ENCODE peak calls at places on chromosomes 5 and 9, in six cellular contexts. E is K562, I is GM12878, O is H1, H is A549, A is HepG2. K is an unnamed sample.
A peak's percentile ranks its signal among the peaks of the same experiment; 100 is the strongest.

GRCh38 chr9:33946779-33947535 is 101.7 kb downstream of the UBAP2 start:
- DNase-seq in H (no peak), I (no peak), E (no peak), A (no peak), O (no peak), K (no peak)

GRCh38 chr9:105355810-105356209 is 92.0 kb upstream of the FSD1L start:
- DNase-seq in E (no peak), O (no peak), I (peak; percentile 5), A (no peak), H (no peak), K (no peak)

GRCh38 chr5:118033686-118034338 is 954.5 kb downstream of the DTWD2 start:
- DNase-seq in I (no peak), A (no peak), H (no peak), E (no peak), O (no peak), K (no peak)

GRCh38 chr5:172731286-172732073 is 39.5 kb downstream of the DUSP1 start:
- DNase-seq in A (peak; percentile 79), I (no peak), O (no peak), H (peak; percentile 53), E (no peak), K (no peak)

GRCh38 chr5:153223376-153223775 is 267.1 kb upstream of the GRIA1 start:
- DNase-seq in O (no peak), E (no peak), I (no peak), H (no peak), A (no peak), K (no peak)

GRCh38 chr5:73311291-73312110 is 137.1 kb downstream of the FOXD1 start:
- DNase-seq in A (no peak), I (no peak), O (no peak), H (no peak), E (no peak), K (no peak)

GRCh38 chr9:114853071-114853865 is 47.4 kb upstream of the TNFSF15 start:
- DNase-seq in H (no peak), O (no peak), E (no peak), I (no peak), A (no peak), K (no peak)

GRCh38 chr9:85347541-85347940 is 394.2 kb downstream of the AGTPBP1 start:
- DNase-seq in I (no peak), H (no peak), E (no peak), A (no peak), O (no peak), K (no peak)

GRCh38 chr5:74433255-74434123 is 207.0 kb downstream of the ENC1 start:
- DNase-seq in I (peak; percentile 68), O (no peak), A (no peak), H (no peak), E (no peak), K (no peak)

GRCh38 chr9:123568691-123569342 is 212.8 kb downstream of the CRB2 start:
- DNase-seq in O (no peak), H (no peak), E (no peak), I (no peak), A (no peak), K (peak; percentile 42)

GRCh38 chr5:76065258-76065657 is 17.9 kb upstream of the SV2C start:
- DNase-seq in O (no peak), H (no peak), A (no peak), E (no peak), I (no peak), K (no peak)

GRCh38 chr9:129250786-129251185 is 72.7 kb upstream of the IER5L start:
- DNase-seq in O (no peak), A (no peak), I (no peak), H (no peak), E (no peak), K (no peak)

GRCh38 chr9:122011818-122012498 is 81.2 kb downstream of the TTLL11 start:
- DNase-seq in E (no peak), A (no peak), I (no peak), H (no peak), O (no peak), K (no peak)

GRCh38 chr5:55918097-55919035 is 67.2 kb downstream of the IL31RA start:
- DNase-seq in A (no peak), E (no peak), O (no peak), I (no peak), H (no peak), K (no peak)

GRCh38 chr9:128004011-128004604 is 23.3 kb upstream of the EEIG1 start:
- DNase-seq in I (no peak), E (peak; percentile 61), A (no peak), O (no peak), H (no peak), K (no peak)

GRCh38 chr9:128008171-128008570 is 27.4 kb upstream of the EEIG1 start:
- DNase-seq in H (no peak), O (no peak), A (no peak), E (no peak), I (no peak), K (no peak)

GRCh38 chr9:128007566-128008138 is 26.9 kb upstream of the EEIG1 start:
- DNase-seq in I (peak; percentile 66), A (peak; percentile 45), E (peak; percentile 55), H (no peak), O (no peak), K (peak; percentile 30)

GRCh38 chr9:128005938-128006337 is 25.1 kb upstream of the EEIG1 start:
- DNase-seq in A (peak; percentile 56), O (no peak), H (no peak), E (no peak), I (no peak), K (peak; percentile 80)

DNA sequence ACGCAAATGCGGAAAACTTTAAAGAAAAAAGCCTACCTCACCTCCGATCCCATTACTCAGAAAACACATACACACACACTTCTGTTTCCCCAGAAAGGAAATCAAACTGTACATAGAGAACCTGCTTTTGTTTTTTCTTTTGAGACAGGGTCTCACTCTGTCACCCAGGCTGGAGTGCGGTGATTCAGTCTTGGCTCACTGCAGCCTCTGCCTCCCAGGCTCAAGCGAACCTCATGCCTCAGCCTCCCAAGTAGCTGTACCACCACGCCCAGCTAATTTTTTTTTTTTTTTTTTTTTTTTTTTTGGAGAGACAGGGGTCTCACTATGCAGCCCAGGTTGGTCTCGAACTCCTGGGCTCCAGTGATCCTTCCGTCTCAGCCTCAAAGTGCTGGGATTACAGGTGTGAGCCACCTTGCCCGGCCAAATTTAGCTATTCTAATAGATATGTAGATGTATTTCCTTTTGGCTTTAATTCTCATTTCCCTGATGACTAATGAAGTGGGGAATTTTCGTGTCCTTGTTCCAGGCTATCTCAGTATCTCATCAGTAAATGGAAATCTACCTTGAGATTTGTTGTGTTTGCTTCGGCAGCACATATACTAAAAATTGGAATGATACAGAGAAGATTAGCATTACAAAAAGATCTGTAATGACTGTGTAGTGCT is 25.7 kb upstream of the EEIG1 start:
- DNase-seq in O (no peak), A (no peak), H (no peak), I (no peak), E (no peak), K (no peak)
- TF ChIP-seq CHD2 in O (no peak), A (no peak), H (no peak), I (no peak), E (no peak), K (no peak)

GRCh38 chr5:16726538-16726946 is 109.7 kb upstream of the RETREG1 start:
- DNase-seq in O (no peak), I (peak; percentile 12), H (no peak), E (no peak), A (no peak), K (no peak)
- TF ChIP-seq CHD2 in O (no peak), I (no peak), H (no peak), E (no peak), A (no peak), K (no peak)

GRCh38 chr5:157143127-157143959 is 678 bp upstream of the MED7 start:
- DNase-seq in I (no peak), O (no peak), E (peak; percentile 77), A (no peak), H (peak; percentile 84), K (peak; percentile 64)
- TF ChIP-seq CHD2 in I (peak; percentile 31), O (no peak), E (no peak), A (no peak), H (no peak), K (no peak)

GRCh38 chr5:107951322-107951721 is 280.6 kb upstream of the EFNA5 start:
- DNase-seq in I (no peak), O (no peak), A (no peak), H (no peak), E (no peak), K (peak; percentile 9)

GRCh38 chr5:107952450-107952849 is 281.7 kb upstream of the EFNA5 start:
- DNase-seq in H (no peak), O (no peak), E (no peak), A (no peak), I (no peak), K (no peak)

GRCh38 chr5:107949688-107950341 is 279.1 kb upstream of the EFNA5 start:
- DNase-seq in O (no peak), E (no peak), I (no peak), H (no peak), A (no peak), K (no peak)

GRCh38 chr5:107950774-107951173 is 280.0 kb upstream of the EFNA5 start:
- DNase-seq in A (no peak), E (no peak), H (no peak), I (no peak), O (no peak), K (peak; percentile 37)

GRCh38 chr5:107948377-107948776 is 277.6 kb upstream of the EFNA5 start:
- DNase-seq in E (no peak), A (no peak), H (no peak), I (no peak), O (no peak), K (no peak)
- TF ChIP-seq CHD2 in E (no peak), A (no peak), H (no peak), I (no peak), O (no peak), K (no peak)

GRCh38 chr5:139061856-139062255 is 136.3 kb downstream of the SIL1 start:
- DNase-seq in A (no peak), E (no peak), H (no peak), I (no peak), O (no peak), K (no peak)

GRCh38 chr5:139062910-139063663 is 135.1 kb downstream of the SIL1 start:
- DNase-seq in O (no peak), I (no peak), E (no peak), A (no peak), H (no peak), K (no peak)

GRCh38 chr5:139063664-139064054 is 134.5 kb downstream of the SIL1 start:
- DNase-seq in I (no peak), A (no peak), E (no peak), H (no peak), O (no peak), K (no peak)

GRCh38 chr5:139065296-139065695 is 132.9 kb downstream of the SIL1 start:
- DNase-seq in I (no peak), A (no peak), H (no peak), E (no peak), O (no peak), K (no peak)

GRCh38 chr5:139064613-139065012 is 133.6 kb downstream of the SIL1 start:
- DNase-seq in O (no peak), A (peak; percentile 7), H (no peak), I (no peak), E (no peak), K (no peak)
- TF ChIP-seq CHD2 in O (no peak), A (no peak), H (no peak), I (no peak), E (no peak), K (no peak)

GRCh38 chr9:27310582-27310981 is 13.6 kb upstream of the EQTN start:
- DNase-seq in H (no peak), E (no peak), A (no peak), O (no peak), I (no peak), K (no peak)
- TF ChIP-seq CHD2 in H (no peak), E (no peak), A (no peak), O (no peak), I (no peak), K (no peak)

GRCh38 chr5:176190886-176191755 is 47.1 kb upstream of the SIMC1 start:
- DNase-seq in A (no peak), O (no peak), H (no peak), I (no peak), E (no peak), K (no peak)
- TF ChIP-seq CHD2 in A (no peak), O (no peak), H (no peak), I (no peak), E (no peak), K (no peak)